ENCODE peak calls at places on chromosomes 13 and 19, in six cellular contexts. R is HCT116, D is breast epithelium, I is adrenal gland, C is uterus, B is body of pancreas. M is an unnamed sample. For H3K4me1, the result is how much of the 10 kb centered on the place peaks cover.

GRCh38 chr19:873084-874019 is 13.9 kb downstream of the CFD start:
- DNase-seq in C (no peak), I (peak), R (peak), B (no peak), D (no peak), M (no peak)

GRCh38 chr19:16087940-16088339 is 11.6 kb downstream of the TPM4 start:
- DNase-seq in I (no peak), B (no peak), D (no peak), R (no peak), C (no peak), M (no peak)

GRCh38 chr19:1132625-1133383 is 29.0 kb downstream of the GPX4 start:
- DNase-seq in B (no peak), D (no peak), C (no peak), R (no peak), I (peak), M (no peak)

GRCh38 chr13:28412981-28413380 is 81.9 kb downstream of the FLT1 start:
- DNase-seq in R (no peak), D (no peak), C (no peak), I (peak), B (no peak), M (no peak)

GRCh38 chr13:66530158-66530557 is 700.0 kb downstream of the PCDH9 start:
- DNase-seq in B (no peak), R (no peak), D (no peak), I (no peak), C (no peak), M (no peak)

GRCh38 chr19:709965-710714 is 1.4 kb downstream of the PALM start:
- DNase-seq in D (no peak), I (no peak), R (no peak), B (no peak), C (no peak), M (peak)

GRCh38 chr19:1171755-1172352 is 2.2 kb downstream of the SBNO2 start:
- DNase-seq in I (peak), C (no peak), D (no peak), R (no peak), B (no peak), M (peak)

GRCh38 chr13:21971662-21972635 is 301.1 kb downstream of the FGF9 start:
- DNase-seq in R (no peak), D (no peak), C (no peak), I (no peak), B (no peak), M (no peak)

GRCh38 chr19:49930483-49931011 is 1.2 kb upstream of the NUP62 start:
- DNase-seq in R (peak), I (peak), B (no peak), C (peak), D (no peak), M (no peak)

GRCh38 chr19:1650627-1651009 is 1.8 kb downstream of the TCF3 start:
- DNase-seq in C (no peak), I (no peak), B (no peak), R (no peak), D (no peak), M (no peak)

GRCh38 chr13:27259831-27260230 is 8.5 kb downstream of the RPL21 start:
- DNase-seq in D (no peak), C (no peak), B (no peak), I (no peak), R (no peak), M (no peak)

GRCh38 chr13:109567315-109567714 is 219.1 kb downstream of the IRS2 start:
- DNase-seq in I (no peak), C (no peak), R (no peak), B (no peak), D (no peak), M (no peak)

GRCh38 chr13:24086642-24087041 is 73.9 kb upstream of the SPATA13 start:
- DNase-seq in C (no peak), B (no peak), R (no peak), I (no peak), D (no peak), M (no peak)

GRCh38 chr13:30796132-30796832 is 60.9 kb downstream of the ALOX5AP start:
- DNase-seq in R (no peak), C (no peak), I (peak), B (no peak), D (no peak), M (peak)

GRCh38 chr13:22061371-22061805 is 390.5 kb downstream of the FGF9 start:
- DNase-seq in R (no peak), B (no peak), C (no peak), I (no peak), D (no peak), M (no peak)

GRCh38 chr19:492091-492531 is 4.2 kb upstream of the MADCAM1 start:
- DNase-seq in B (no peak), R (no peak), D (no peak), I (peak), C (no peak), M (no peak)

GRCh38 chr19:11296264-11296663 is 304 bp downstream of the TSPAN16 start:
- DNase-seq in D (no peak), R (no peak), I (no peak), B (no peak), C (peak), M (peak)

GRCh38 chr13:112697756-112698655 is 8.2 kb downstream of the ATP11A start:
- DNase-seq in B (no peak), C (no peak), I (no peak), D (peak), R (no peak), M (peak)

GRCh38 chr19:16951529-16951928 is 62.7 kb downstream of the F2RL3 start:
- DNase-seq in B (no peak), R (no peak), D (no peak), I (no peak), C (no peak), M (no peak)

GRCh38 chr13:79246575-79246949 is 159.5 kb downstream of the RBM26 start:
- DNase-seq in B (no peak), R (no peak), D (no peak), C (no peak), I (no peak), M (no peak)

GRCh38 chr13:29491248-29491647 is 104.2 kb downstream of the SLC7A1 start:
- DNase-seq in B (no peak), I (no peak), R (no peak), D (no peak), C (no peak), M (no peak)

GRCh38 chr13:35857769-35858168 is 273.4 kb downstream of the DCLK1 start:
- DNase-seq in C (no peak), R (no peak), B (no peak), D (no peak), I (no peak), M (no peak)

GRCh38 chr13:41457589-41458186 is 338 bp downstream of the RGCC start:
- DNase-seq in D (no peak), B (no peak), I (no peak), R (no peak), C (no peak), M (no peak)

GRCh38 chr13:103471896-103472295 is 405.7 kb upstream of the SLC10A2 start:
- DNase-seq in B (peak), C (no peak), I (no peak), D (no peak), R (no peak), M (no peak)

GRCh38 chr13:80965097-80965496 is 624.2 kb upstream of the SPRY2 start:
- DNase-seq in R (no peak), I (no peak), D (no peak), C (no peak), B (no peak), M (no peak)

GRCh38 chr13:26585136-26585535 is 27.7 kb downstream of the WASF3 start:
- DNase-seq in I (no peak), R (no peak), C (no peak), B (no peak), D (no peak), M (no peak)

GRCh38 chr13:27403252-27403678 is 21.2 kb upstream of the GTF3A start:
- DNase-seq in D (no peak), B (peak), C (no peak), I (no peak), R (no peak), M (no peak)

GRCh38 chr13:29022968-29023367 is 202.8 kb downstream of the MTUS2 start:
- DNase-seq in C (no peak), B (no peak), D (no peak), I (no peak), R (no peak), M (no peak)

GRCh38 chr19:47075179-47075811 is 26.9 kb upstream of the TMEM160 start:
- DNase-seq in B (no peak), D (no peak), I (no peak), C (no peak), R (no peak), M (no peak)

GRCh38 chr13:33722216-33722900 is 95.6 kb upstream of the RFC3 start:
- DNase-seq in I (no peak), D (no peak), C (no peak), B (no peak), R (no peak), M (no peak)

GRCh38 chr19:6098574-6098973 is 11.7 kb downstream of the RFX2 start:
- DNase-seq in B (no peak), D (no peak), C (no peak), I (no peak), R (no peak), M (no peak)

GRCh38 chr19:42277821-42278809 is 9.1 kb downstream of the CIC start:
- DNase-seq in C (peak), B (peak), R (no peak), I (peak), D (peak), M (peak)
- TF ChIP-seq POLR2A in C (no peak), B (no peak), R (no peak), I (peak), D (no peak), M (no peak)

DNA sequence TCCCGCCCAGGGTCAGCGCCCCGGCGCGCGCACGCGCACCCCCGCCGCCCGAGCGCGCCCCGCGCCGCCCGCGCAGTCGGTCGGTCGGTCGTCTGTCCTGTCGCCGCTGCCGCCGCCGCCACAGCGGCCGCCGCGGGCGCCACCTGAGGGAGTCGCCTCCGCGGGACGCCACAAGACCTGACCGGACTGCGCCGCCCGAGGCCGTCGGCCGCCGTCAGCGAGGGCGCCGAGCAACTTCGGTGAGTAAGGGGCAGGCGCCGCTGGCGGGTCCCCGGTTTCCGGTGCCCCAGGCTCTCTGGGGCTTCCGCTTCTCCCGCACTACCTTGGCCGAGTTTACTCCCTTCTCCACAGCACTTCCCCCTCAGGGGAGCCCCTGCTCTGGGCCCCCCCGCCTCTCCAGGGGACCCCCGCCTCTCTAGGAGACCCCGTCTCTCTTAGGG is 19.6 kb upstream of the GATAD2A start:
- DNase-seq in R (no peak), I (peak), B (no peak), C (peak), D (no peak), M (no peak)
- H3K4me1 ChIP-seq in R (under half), I (under half), B (half or more), C (under half), D (under half), M (under half)

GRCh38 chr19:7830823-7831222 is 805 bp downstream of the EVI5L start:
- DNase-seq in C (no peak), D (no peak), B (no peak), I (no peak), R (no peak), M (no peak)
- H3K4me3 ChIP-seq in C (peak), D (peak), B (no peak), I (no peak), R (peak), M (peak)

GRCh38 chr13:110642291-110642981 is 27.1 kb downstream of the NAXD start:
- DNase-seq in R (no peak), D (no peak), I (no peak), C (no peak), B (no peak), M (no peak)
- TF ChIP-seq POLR2A in R (no peak), D (no peak), I (no peak), C (no peak), B (no peak), M (no peak)

DNA sequence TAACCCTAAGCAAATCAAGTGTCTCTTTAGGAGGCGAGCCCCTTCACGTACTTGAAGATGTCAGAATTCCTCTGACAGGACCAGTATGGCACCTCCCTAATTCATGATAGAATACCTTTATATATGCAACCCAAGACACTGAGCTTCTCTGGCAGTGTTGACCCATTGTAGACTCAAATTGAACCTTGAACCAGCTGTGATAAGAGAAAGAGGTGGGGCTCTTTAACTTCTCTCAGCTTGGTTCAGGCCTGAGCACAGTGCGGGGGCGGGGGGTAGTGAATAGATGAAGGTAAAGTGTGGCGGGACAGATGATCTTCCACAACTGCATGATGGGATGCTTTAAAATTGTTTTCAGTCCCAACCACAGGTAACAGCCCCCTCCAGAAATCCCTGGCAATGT is 12.1 kb downstream of the MBNL2 start:
- DNase-seq in I (no peak), D (no peak), R (no peak), C (no peak), B (no peak), M (no peak)
- H3K4me1 ChIP-seq in I (under half), D (under half), R (under half), C (under half), B (half or more), M (half or more)

GRCh38 chr13:78121001-78121400 is 202.4 kb upstream of the EDNRB start:
- DNase-seq in D (no peak), C (no peak), R (no peak), I (no peak), B (no peak), M (no peak)
- H3K4me3 ChIP-seq in D (no peak), C (no peak), R (no peak), I (no peak), B (no peak), M (no peak)

DNA sequence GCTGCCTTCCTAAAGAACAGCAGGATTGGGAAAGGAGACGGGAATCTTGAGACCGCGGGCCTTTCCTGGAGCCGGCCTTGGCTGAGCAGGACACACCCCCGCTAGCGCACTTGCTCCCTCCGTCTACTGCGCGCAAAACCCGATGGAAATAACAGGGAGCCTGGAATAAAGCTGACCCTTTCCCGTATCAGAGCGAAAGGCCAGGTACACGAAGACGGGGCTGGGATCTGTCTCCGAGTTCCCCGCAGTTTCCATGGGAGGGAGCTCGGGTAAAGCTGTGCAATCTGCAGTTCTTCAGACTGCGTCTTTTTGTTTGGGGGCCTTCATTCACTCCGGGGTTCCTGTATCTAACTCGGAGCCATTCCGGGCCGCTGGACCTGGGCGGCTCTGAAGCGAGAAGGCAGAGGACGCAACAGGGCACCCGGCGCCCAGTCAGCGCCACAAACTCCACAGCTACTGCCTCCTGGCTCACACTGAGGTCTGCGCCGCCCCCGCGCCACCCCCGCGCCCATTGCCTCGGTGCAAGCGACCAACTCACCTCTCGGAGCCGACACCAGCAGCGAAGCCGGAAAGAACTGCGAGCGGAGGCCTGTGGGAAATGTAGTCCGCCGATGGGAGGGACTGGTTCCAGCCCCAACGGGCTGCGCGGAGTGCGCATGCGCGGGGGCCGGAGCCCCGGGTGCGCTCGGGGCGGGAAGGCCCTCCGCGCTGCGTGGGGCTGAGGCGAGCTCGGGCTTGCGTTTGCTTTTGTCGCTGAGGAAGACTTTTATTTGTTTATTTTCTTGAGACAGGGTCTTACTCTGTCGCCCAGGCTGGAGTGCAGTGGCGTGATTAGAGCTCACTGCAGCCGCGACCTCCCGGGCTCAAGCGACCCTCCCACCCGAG is at the start of gene ZFP14:
- DNase-seq in B (peak), C (peak), R (peak), D (peak), I (peak), M (peak)
- TF ChIP-seq POLR2A in B (peak), C (peak), R (peak), D (peak), I (peak), M (peak)

GRCh38 chr19:38714354-38714778 is 29.9 kb downstream of the CAPN12 start:
- DNase-seq in I (peak), B (peak), C (no peak), D (no peak), R (no peak), M (no peak)
- H3K4me1 ChIP-seq in I (under half), B (half or more), C (under half), D (under half), R (under half), M (half or more)

DNA sequence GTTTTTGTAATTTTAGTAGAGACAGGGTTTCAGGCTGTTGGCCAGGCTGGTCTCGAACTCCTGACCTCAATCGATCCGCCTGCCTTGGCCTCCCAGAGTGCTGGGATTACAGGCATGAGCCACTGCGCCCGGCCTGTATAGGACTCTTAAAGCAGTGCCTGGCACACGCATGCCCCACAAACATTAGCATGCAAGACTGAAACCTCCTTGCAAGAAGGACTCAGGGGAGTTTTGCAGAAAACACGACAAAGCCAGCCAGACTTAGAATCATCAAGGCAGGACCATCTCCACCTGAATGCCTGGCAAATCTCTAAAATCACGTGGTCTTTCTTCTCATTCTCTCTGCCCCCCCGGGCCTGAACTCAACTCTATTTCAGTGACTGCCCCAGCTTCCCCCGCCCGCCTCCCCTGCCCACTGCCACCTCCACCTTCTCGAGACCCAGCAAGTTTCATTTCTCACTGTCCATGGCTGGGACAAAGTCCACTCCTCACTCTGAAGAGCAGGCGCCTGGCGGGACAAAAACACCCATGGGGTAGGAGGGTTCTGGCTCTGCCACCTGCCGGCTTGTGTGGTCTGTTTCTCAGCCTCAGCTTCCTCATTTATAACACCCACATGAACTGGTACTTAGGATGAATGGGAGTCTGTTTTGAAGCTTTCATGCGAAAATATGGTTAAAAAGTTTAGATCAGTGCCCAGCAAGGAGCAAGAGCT is 2.4 kb downstream of the TICAM1 start:
- DNase-seq in C (no peak), B (peak), D (no peak), R (no peak), I (no peak), M (no peak)
- H3K4me3 ChIP-seq in C (no peak), B (no peak), D (no peak), R (no peak), I (no peak), M (no peak)

GRCh38 chr19:2840794-2841790 is at the start of gene ZNF555:
- DNase-seq in D (peak), I (peak), R (peak), B (peak), C (peak), M (peak)
- TF ChIP-seq POLR2A in D (no peak), I (peak), R (no peak), B (peak), C (peak), M (peak)